ENCODE peak calls at places on chromosome 2, in six cellular contexts. Z is PC-3, I is mesendoderm, H is A549, S is H9, U is IMR-90. N is an unnamed sample.

GRCh38 chr2:219180961-219181360 is 2.9 kb downstream of the RETREG2 start:
- DNase-seq in S (no peak), I (no peak), Z (no peak), H (no peak), U (no peak), N (no peak)

GRCh38 chr2:86189782-86190416 is 5.4 kb downstream of the IMMT start:
- DNase-seq in Z (no peak), I (no peak), S (no peak), U (no peak), H (no peak), N (no peak)

GRCh38 chr2:217993817-217994459 is 8.9 kb downstream of the TNS1 start:
- DNase-seq in I (peak; percentile 60), U (peak; percentile 45), S (peak; percentile 72), Z (peak; percentile 35), H (peak; percentile 33), N (no peak)

GRCh38 chr2:86185517-86186212 is 9.6 kb downstream of the IMMT start:
- DNase-seq in S (no peak), H (no peak), U (no peak), I (peak; percentile 47), Z (no peak), N (no peak)

GRCh38 chr2:47569658-47570398 is 166.9 kb downstream of the MSH2 start:
- DNase-seq in Z (no peak), I (peak; percentile 50), S (no peak), H (peak; percentile 33), U (peak; percentile 6), N (peak; percentile 12)

GRCh38 chr2:212882626-212883025 is 268.8 kb downstream of the IKZF2 start:
- DNase-seq in H (no peak), Z (no peak), S (no peak), I (no peak), U (no peak), N (no peak)

GRCh38 chr2:121061633-121062032 is 223.4 kb downstream of the TFCP2L1 start:
- DNase-seq in S (no peak), Z (no peak), H (no peak), I (no peak), U (no peak), N (no peak)

GRCh38 chr2:45945182-45945779 is 293.8 kb downstream of the PRKCE start:
- DNase-seq in I (no peak), Z (no peak), H (no peak), S (no peak), U (no peak), N (no peak)

GRCh38 chr2:45652090-45653050 is 895 bp downstream of the PRKCE start:
- DNase-seq in H (peak; percentile 20), U (peak; percentile 57), I (peak; percentile 35), Z (peak; percentile 36), S (peak; percentile 44), N (peak; percentile 38)

GRCh38 chr2:100767224-100767653 is 52.7 kb upstream of the NPAS2 start:
- DNase-seq in I (no peak), U (peak; percentile 78), Z (peak; percentile 97), S (no peak), H (peak; percentile 22), N (peak; percentile 79)

GRCh38 chr2:229401126-229401865 is 130.2 kb upstream of the PID1 start:
- DNase-seq in I (no peak), Z (no peak), H (no peak), S (no peak), U (no peak), N (no peak)

GRCh38 chr2:54503192-54503591 is 47.1 kb downstream of the SPTBN1 start:
- DNase-seq in S (peak; percentile 75), Z (peak; percentile 39), U (peak; percentile 24), I (peak; percentile 82), H (peak; percentile 60), N (no peak)

DNA sequence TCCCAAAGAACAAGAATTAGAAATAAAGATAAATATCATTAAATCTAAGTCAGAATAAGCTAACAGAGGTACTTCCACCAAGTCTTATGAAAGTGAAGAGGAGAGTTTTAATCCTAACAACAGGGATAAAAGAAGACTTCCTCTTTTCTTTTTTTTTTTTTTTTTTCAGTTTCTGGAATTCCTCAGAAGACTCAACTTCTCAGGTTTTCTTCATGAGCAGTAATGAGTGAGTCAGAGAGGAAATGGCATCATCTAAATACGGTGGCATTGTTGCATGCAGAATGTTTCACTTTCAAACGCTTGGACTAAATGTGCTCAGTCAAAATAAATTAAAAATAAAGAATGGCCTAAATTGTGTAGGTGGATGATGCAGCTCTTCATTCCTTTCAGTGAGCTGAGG is 45.6 kb upstream of the ARHGAP15 start:
- DNase-seq in Z (peak; percentile 46), I (peak; percentile 4), H (no peak), U (peak; percentile 92), S (no peak), N (peak; percentile 84)
- H3K4me2 ChIP-seq in Z (peak overlapping the region; percentile 56), I (no peak overlapping the region), H (no peak overlapping the region), U (peak overlapping the region; percentile 70), S (no peak overlapping the region), N (peak overlapping the region; percentile 69)

DNA sequence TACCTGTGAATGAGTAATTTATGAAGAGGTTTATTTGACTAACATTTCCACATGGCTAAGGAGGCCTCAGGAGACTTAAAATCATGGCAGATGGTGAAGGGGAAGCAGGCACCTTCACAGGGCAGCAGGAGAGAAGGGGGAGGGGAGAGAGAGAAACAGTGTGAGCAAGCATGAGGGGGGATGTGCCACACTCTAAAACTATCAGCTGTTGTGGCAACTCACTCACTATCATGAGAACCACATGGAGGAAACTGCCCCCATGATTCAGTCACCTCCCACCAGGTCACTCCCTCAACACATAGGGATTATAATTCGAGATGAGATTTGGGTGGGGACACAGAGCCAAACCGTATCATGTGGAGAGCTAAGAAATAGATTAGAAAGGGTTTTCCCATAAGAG is 309.0 kb downstream of the RDH14 start:
- DNase-seq in H (no peak), S (no peak), I (no peak), Z (no peak), U (no peak), N (no peak)
- H3K4me2 ChIP-seq in H (no peak overlapping the region), S (no peak overlapping the region), I (no peak overlapping the region), Z (no peak overlapping the region), U (no peak overlapping the region), N (no peak overlapping the region)

DNA sequence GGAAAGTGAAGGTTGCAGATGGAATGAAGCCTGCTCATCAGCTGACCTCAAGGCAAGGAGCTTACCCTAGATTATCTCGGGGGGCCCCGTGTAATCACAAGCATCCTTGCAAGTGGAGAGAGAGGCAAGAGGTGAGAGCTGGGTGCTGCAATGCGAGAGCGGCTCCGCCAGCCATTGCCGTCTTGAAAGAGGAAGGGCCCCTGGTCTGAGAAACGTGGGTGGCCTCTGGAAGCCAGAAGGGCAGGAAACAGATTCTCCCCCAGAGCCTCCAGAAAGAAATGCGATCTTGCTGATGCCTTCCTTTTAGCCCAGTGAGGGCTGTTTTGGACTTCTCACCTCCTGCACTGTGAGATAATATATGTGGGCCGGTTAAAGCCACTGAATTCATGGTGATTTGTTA is 319.6 kb upstream of the HS6ST1 start:
- DNase-seq in H (no peak), U (no peak), I (no peak), Z (no peak), S (peak; percentile 38), N (peak; percentile 86)
- H3K4me2 ChIP-seq in H (no peak overlapping the region), U (no peak overlapping the region), I (no peak overlapping the region), Z (no peak overlapping the region), S (no peak overlapping the region), N (peak overlapping the region; percentile 43)

GRCh38 chr2:6470518-6470917 is 395.2 kb downstream of the CMPK2 start:
- DNase-seq in I (no peak), U (no peak), Z (no peak), S (no peak), H (no peak), N (no peak)

GRCh38 chr2:6471419-6471818 is 394.3 kb downstream of the CMPK2 start:
- DNase-seq in S (no peak), I (no peak), U (no peak), Z (no peak), H (no peak), N (no peak)

GRCh38 chr2:6480514-6480913 is 385.2 kb downstream of the CMPK2 start:
- DNase-seq in H (no peak), Z (no peak), I (no peak), U (no peak), S (no peak), N (no peak)

GRCh38 chr2:6475155-6475940 is 390.4 kb downstream of the CMPK2 start:
- DNase-seq in Z (no peak), U (no peak), H (no peak), I (no peak), S (no peak), N (no peak)

GRCh38 chr2:6474368-6475140 is 391.2 kb downstream of the CMPK2 start:
- DNase-seq in H (no peak), I (no peak), S (no peak), U (no peak), Z (no peak), N (no peak)
- H3K4me2 ChIP-seq in H (no peak overlapping the region), I (no peak overlapping the region), S (no peak overlapping the region), U (no peak overlapping the region), Z (no peak overlapping the region), N (no peak overlapping the region)

GRCh38 chr2:167651406-167652151 is 595.8 kb downstream of the STK39 start:
- DNase-seq in Z (no peak), S (no peak), U (no peak), H (no peak), I (no peak), N (no peak)
- H3K4me2 ChIP-seq in Z (no peak overlapping the region), S (no peak overlapping the region), U (no peak overlapping the region), H (no peak overlapping the region), I (no peak overlapping the region), N (no peak overlapping the region)